ENCODE peak calls at places on chromosomes 16 and 17, in ten cellular contexts. I, R, W, X, J, C, V, Y, F and S are unnamed samples.

GRCh38 chr17:8289103-8289397 is 580 bp downstream of the RANGRF start:
- DNase-seq in I (no peak), R (peak), W (peak), X (no peak), J (no peak), C (no peak), V (no peak), Y (no peak), F (peak), S (no peak)

GRCh38 chr17:79930077-79930785 is 91.0 kb upstream of the CBX4 start:
- DNase-seq in I (no peak), R (no peak), W (no peak), X (no peak), J (no peak), C (no peak), V (no peak), Y (no peak), F (no peak), S (no peak)

GRCh38 chr17:57939797-57940196 is 15.4 kb downstream of the CUEDC1 start:
- DNase-seq in I (no peak), R (peak), W (peak), X (no peak), J (no peak), C (no peak), V (peak), Y (peak), F (no peak), S (peak)

GRCh38 chr16:51150894-51151320 is at the start of gene SALL1:
- DNase-seq in I (peak), R (no peak), W (no peak), X (peak), J (no peak), C (no peak), V (no peak), Y (no peak), F (no peak), S (no peak)

GRCh38 chr17:49114703-49115102 is 17.9 kb upstream of the B4GALNT2 start:
- DNase-seq in I (no peak), R (no peak), W (no peak), X (no peak), J (no peak), C (no peak), V (no peak), Y (no peak), F (no peak), S (no peak)

GRCh38 chr16:88338111-88338510 is 44.6 kb upstream of the ZNF469 start:
- DNase-seq in I (no peak), R (peak), W (no peak), X (no peak), J (no peak), C (no peak), V (no peak), Y (no peak), F (no peak), S (no peak)

GRCh38 chr16:50509521-50510341 is 38.5 kb upstream of the NKD1 start:
- DNase-seq in I (peak), R (no peak), W (peak), X (peak), J (no peak), C (no peak), V (no peak), Y (peak), F (peak), S (no peak)

GRCh38 chr16:85391769-85392583 is 221.1 kb upstream of the GSE1 start:
- DNase-seq in I (no peak), R (peak), W (no peak), X (no peak), J (no peak), C (no peak), V (no peak), Y (no peak), F (no peak), S (peak)

GRCh38 chr16:78706637-78707036 is 607.2 kb downstream of the WWOX start:
- DNase-seq in I (no peak), R (no peak), W (no peak), X (no peak), J (no peak), C (no peak), V (no peak), Y (no peak), F (no peak), S (no peak)

GRCh38 chr17:67366193-67367157 is at the start of gene PSMD12:
- DNase-seq in I (peak), R (peak), W (peak), X (peak), J (peak), C (peak), V (peak), Y (peak), F (peak), S (peak)